ENCODE peak calls at places on chromosomes 7 and 10, in five cellular contexts. K is iPS-NIHi11; T is NCI-H2081; F is activated naive CD4-positive, alpha-beta T cell treated with anti-CD3 and anti-CD28 coated beads for 36 hours; N is NB4. O is an unnamed sample.

GRCh38 chr10:104325436-104326430 is 12.5 kb downstream of the ITPRIP start:
- DNase-seq in T (no peak), K (no peak), F (no peak), N (peak), O (peak)

GRCh38 chr7:2606539-2606936 is 25.2 kb upstream of the TTYH3 start:
- DNase-seq in K (peak), N (no peak), F (no peak), T (no peak), O (no peak)

GRCh38 chr10:130202984-130203617 is 66.9 kb downstream of the GLRX3 start:
- DNase-seq in N (no peak), T (no peak), F (no peak), K (no peak), O (no peak)

GRCh38 chr10:112365014-112365432 is 8.9 kb upstream of the ACSL5 start:
- DNase-seq in K (no peak), N (no peak), F (no peak), T (no peak), O (no peak)

GRCh38 chr7:138407792-138408191 is 52.3 kb upstream of the TRIM24 start:
- DNase-seq in K (no peak), F (no peak), T (no peak), N (no peak), O (no peak)

GRCh38 chr7:91636129-91636724 is 244.3 kb downstream of the MTERF1 start:
- DNase-seq in T (peak), F (peak), K (peak), N (peak), O (no peak)

GRCh38 chr10:131845505-131846223 is 55.1 kb upstream of the PPP2R2D start:
- DNase-seq in T (no peak), N (no peak), K (no peak), F (no peak), O (no peak)

GRCh38 chr10:70812814-70813213 is 2.9 kb upstream of the SGPL1 start:
- DNase-seq in K (no peak), F (no peak), T (no peak), N (no peak), O (no peak)

GRCh38 chr10:102230264-102230860 is 4.3 kb downstream of the ELOVL3 start:
- DNase-seq in N (peak), T (peak), K (peak), F (peak), O (no peak)

GRCh38 chr7:39595102-39595620 is 28.2 kb upstream of the RALA start:
- DNase-seq in K (no peak), F (no peak), N (no peak), T (no peak), O (no peak)

GRCh38 chr10:68348265-68348741 is 15.6 kb upstream of the PBLD start:
- DNase-seq in F (peak), N (peak), K (peak), T (peak), O (no peak)

GRCh38 chr7:116377721-116378120 is 121.8 kb upstream of the CAV2 start:
- DNase-seq in T (no peak), N (no peak), K (no peak), F (no peak), O (no peak)

GRCh38 chr10:76319666-76320065 is 888.2 kb downstream of the LRMDA start:
- DNase-seq in T (no peak), N (no peak), K (no peak), F (no peak), O (no peak)

GRCh38 chr10:62726142-62726541 is 78.4 kb upstream of the ADO start:
- DNase-seq in T (no peak), K (no peak), N (no peak), F (peak), O (no peak)

GRCh38 chr7:100044719-100045118 is 4.9 kb upstream of the ZSCAN21 start:
- DNase-seq in K (peak), N (no peak), T (no peak), F (peak), O (no peak)

GRCh38 chr10:129877773-129878371 is 86.2 kb downstream of the EBF3 start:
- DNase-seq in F (peak), K (peak), T (no peak), N (peak), O (no peak)

GRCh38 chr10:30373596-30374327 is 24.7 kb upstream of the MTPAP start:
- DNase-seq in K (no peak), T (no peak), F (peak), N (no peak), O (no peak)

O was measured in lung.